ENCODE peak calls at places on chromosomes 12 and 14, in nine cellular contexts. B is activated T-cell treated with anti-CD3 and anti-CD28 coated beads, Interleukin-2, amount 50 U/mL, for 24 hours; F is activated B cell treated with CpG ODN at 0.5 μM for 24 hours; I is endothelial cell; K is Peyer's patch; Q is stimulated activated CD4-positive, alpha-beta T cell treated with anti-CD3 and anti-CD28 coated beads, Interleukin-2, amount 100 ng/mL, for 24 hours; D is GM20000; S is AG20443; T is retina. A is an unnamed sample.

GRCh38 chr14:68924392-68925158 is 54.5 kb downstream of the ACTN1 start:
- DNase-seq in K (no peak), T (no peak), D (no peak), B (no peak), Q (no peak), S (no peak), I (no peak), F (no peak), A (no peak)

GRCh38 chr12:50706606-50707005 is 57.3 kb upstream of the ATF1 start:
- DNase-seq in F (no peak), T (no peak), Q (no peak), D (no peak), K (no peak), I (no peak), S (no peak), B (no peak), A (peak)

GRCh38 chr14:60133487-60133886 is 31.7 kb downstream of the DHRS7 start:
- DNase-seq in B (no peak), S (no peak), K (no peak), D (no peak), Q (no peak), I (no peak), F (no peak), T (no peak), A (no peak)

GRCh38 chr12:124677552-124678356 is 110.3 kb upstream of the NCOR2 start:
- DNase-seq in K (no peak), T (no peak), F (no peak), Q (no peak), S (no peak), I (no peak), B (no peak), D (no peak), A (no peak)

GRCh38 chr12:6133642-6134041 is 9.2 kb upstream of the VWF start:
- DNase-seq in F (no peak), K (no peak), D (no peak), B (peak), T (no peak), S (no peak), I (no peak), Q (no peak), A (no peak)

GRCh38 chr14:24665440-24665991 is 31.5 kb upstream of the GZMB start:
- DNase-seq in S (no peak), F (no peak), K (no peak), B (peak), D (peak), I (no peak), T (no peak), Q (peak), A (no peak)

GRCh38 chr12:15664491-15664890 is 124.7 kb downstream of the EPS8 start:
- DNase-seq in I (no peak), B (no peak), D (no peak), F (no peak), S (no peak), T (no peak), K (no peak), Q (no peak), A (no peak)

GRCh38 chr14:24632761-24633160 is 1.2 kb downstream of the GZMB start:
- DNase-seq in B (no peak), Q (no peak), F (no peak), I (no peak), S (no peak), D (no peak), K (no peak), T (no peak), A (no peak)

GRCh38 chr12:98799411-98799810 is 154.3 kb downstream of the APAF1 start:
- DNase-seq in F (no peak), Q (no peak), T (no peak), K (no peak), S (no peak), I (no peak), B (no peak), D (no peak), A (no peak)

GRCh38 chr12:4133636-4134433 is 139.7 kb upstream of the CCND2 start:
- DNase-seq in Q (no peak), D (no peak), F (no peak), S (peak), K (no peak), I (peak), T (peak), B (no peak), A (no peak)

GRCh38 chr14:30298266-30298795 is 260.6 kb upstream of the G2E3 start:
- DNase-seq in S (no peak), F (no peak), B (no peak), D (no peak), T (no peak), I (no peak), K (no peak), Q (no peak), A (no peak)

GRCh38 chr12:27142102-27142721 is 59.8 kb upstream of the C12orf71 start:
- DNase-seq in T (peak), S (peak), K (no peak), F (no peak), B (no peak), Q (peak), D (peak), I (peak), A (peak)

GRCh38 chr12:104746689-104747088 is 211.4 kb downstream of the SLC41A2 start:
- DNase-seq in T (no peak), B (peak), I (no peak), K (no peak), D (no peak), Q (no peak), S (no peak), F (no peak), A (no peak)

GRCh38 chr12:7501031-7501585 is 2.5 kb downstream of the CD163 start:
- DNase-seq in Q (no peak), K (no peak), F (no peak), T (no peak), B (no peak), D (no peak), I (no peak), S (peak), A (peak)

GRCh38 chr12:112178796-112179195 is 53.4 kb downstream of the TRAFD1 start:
- DNase-seq in B (no peak), K (no peak), D (no peak), Q (no peak), I (no peak), T (no peak), S (no peak), F (no peak), A (no peak)

GRCh38 chr14:74574706-74575105 is 37.3 kb downstream of the LTBP2 start:
- DNase-seq in K (no peak), F (no peak), Q (no peak), S (no peak), D (no peak), B (no peak), T (no peak), I (no peak), A (no peak)

GRCh38 chr14:66099451-66099850 is 386.7 kb upstream of the CCDC196 start:
- DNase-seq in T (no peak), Q (no peak), B (no peak), I (no peak), S (no peak), D (no peak), F (no peak), K (no peak), A (no peak)

GRCh38 chr12:52211716-52212585 is 20.1 kb upstream of the KRT80 start:
- DNase-seq in K (peak), Q (no peak), F (no peak), D (no peak), S (no peak), T (no peak), I (no peak), B (no peak), A (no peak)

GRCh38 chr12:13079440-13079906 is 24.0 kb downstream of the GSG1 start:
- DNase-seq in S (no peak), D (no peak), B (no peak), F (no peak), Q (no peak), K (no peak), I (no peak), T (no peak), A (no peak)

GRCh38 chr12:55972045-55972843 is 1.6 kb upstream of the RAB5B start:
- DNase-seq in T (no peak), I (no peak), S (peak), D (no peak), B (no peak), Q (no peak), K (no peak), F (no peak), A (peak)

GRCh38 chr12:1576410-1577240 is 17.8 kb downstream of the FBXL14 start:
- DNase-seq in Q (no peak), T (peak), D (no peak), S (no peak), F (no peak), I (no peak), K (no peak), B (no peak), A (peak)

GRCh38 chr12:65685514-65685913 is 138.8 kb upstream of the HMGA2 start:
- DNase-seq in B (no peak), D (peak), F (no peak), I (no peak), T (no peak), Q (no peak), K (no peak), S (peak), A (peak)

GRCh38 chr12:105090361-105090760 is 6.1 kb upstream of the ALDH1L2 start:
- DNase-seq in I (no peak), D (no peak), S (no peak), B (no peak), K (no peak), F (no peak), Q (no peak), T (no peak), A (no peak)

GRCh38 chr12:126171936-126172559 is 1106.8 kb downstream of the AACS start:
- DNase-seq in K (no peak), I (no peak), B (no peak), Q (no peak), D (no peak), F (no peak), T (no peak), S (no peak), A (no peak)

GRCh38 chr12:54068423-54069070 is 14.9 kb downstream of the HOXC4 start:
- DNase-seq in K (no peak), T (no peak), F (no peak), Q (no peak), D (no peak), I (no peak), B (no peak), S (no peak), A (peak)

GRCh38 chr14:87491816-87492215 is 501.2 kb downstream of the GALC start:
- DNase-seq in D (no peak), S (no peak), B (no peak), K (no peak), Q (no peak), T (no peak), I (no peak), F (no peak), A (no peak)

GRCh38 chr12:47114481-47114892 is 34.7 kb upstream of the AMIGO2 start:
- DNase-seq in F (no peak), T (no peak), B (no peak), I (no peak), D (no peak), K (no peak), S (peak), Q (no peak), A (peak)

GRCh38 chr12:76588881-76589565 is 29.5 kb upstream of the OSBPL8 start:
- DNase-seq in F (no peak), B (no peak), S (peak), K (no peak), I (no peak), Q (no peak), D (no peak), T (no peak), A (peak)

GRCh38 chr12:109192358-109192757 is 76.0 kb downstream of the ACACB start:
- DNase-seq in I (no peak), S (peak), F (no peak), K (no peak), T (no peak), B (no peak), Q (no peak), D (no peak), A (peak)

GRCh38 chr12:107761502-107761904 is 566 bp upstream of the PRDM4 start:
- DNase-seq in D (no peak), S (peak), I (peak), B (no peak), T (no peak), K (no peak), F (no peak), Q (no peak), A (no peak)

GRCh38 chr12:120235369-120236123 is 30.0 kb downstream of the PXN start:
- DNase-seq in T (no peak), F (no peak), B (no peak), S (no peak), Q (no peak), I (no peak), D (no peak), K (no peak), A (no peak)